ENCODE peak calls at places on chromosome 1, in five cellular contexts. C is K562, G is GM12878, X is endothelial cell of umbilical vein, M is A549. K is an unnamed sample.

GRCh38 chr1:52862666-52863458 is 20.3 kb downstream of the ZYG11A start:
- DNase-seq in C (no peak), G (no peak), X (no peak), M (no peak), K (no peak)

GRCh38 chr1:208455821-208456220 is 211.6 kb upstream of the PLXNA2 start:
- DNase-seq in C (no peak), G (no peak), X (no peak), M (no peak), K (no peak)

GRCh38 chr1:84286071-84286470 is 15.4 kb upstream of the SAMD13 start:
- DNase-seq in C (no peak), G (no peak), X (no peak), M (peak; percentile 61), K (no peak)

GRCh38 chr1:161038523-161039153 is at the start of gene TSTD1:
- DNase-seq in C (peak; percentile 45), G (no peak), X (no peak), M (no peak), K (no peak)

GRCh38 chr1:86155807-86156561 is 588 bp downstream of the COL24A1 start:
- DNase-seq in C (no peak), G (no peak), X (peak; percentile 25), M (no peak), K (no peak)

GRCh38 chr1:86277909-86278308 is 118.2 kb downstream of the ODF2L start:
- DNase-seq in C (no peak), G (no peak), X (no peak), M (no peak), K (no peak)

GRCh38 chr1:164440222-164440621 is 118.8 kb upstream of the PBX1 start:
- DNase-seq in C (no peak), G (no peak), X (no peak), M (peak; percentile 42), K (peak; percentile 6)

GRCh38 chr1:238242156-238242555 is 351.4 kb upstream of the ZP4 start:
- DNase-seq in C (no peak), G (no peak), X (no peak), M (no peak), K (no peak)

GRCh38 chr1:85148524-85149250 is 52.1 kb downstream of the SYDE2 start:
- DNase-seq in C (no peak), G (peak; percentile 73), X (no peak), M (no peak), K (peak; percentile 5)

GRCh38 chr1:1373051-1373450 is 2.0 kb downstream of the AURKAIP1 start:
- DNase-seq in C (no peak), G (no peak), X (no peak), M (no peak), K (no peak)

GRCh38 chr1:40782371-40782956 is 1.1 kb upstream of the KCNQ4 start:
- DNase-seq in C (no peak), G (no peak), X (no peak), M (no peak), K (no peak)

GRCh38 chr1:200306954-200307754 is 102.7 kb downstream of the ZNF281 start:
- DNase-seq in C (peak; percentile 72), G (peak; percentile 17), X (peak; percentile 50), M (peak; percentile 47), K (peak; percentile 52)

GRCh38 chr1:54685335-54685905 is 30.2 kb upstream of the TTC4 start:
- DNase-seq in C (no peak), G (no peak), X (no peak), M (no peak), K (no peak)

GRCh38 chr1:158998781-158999161 is 10.9 kb upstream of the IFI16 start:
- DNase-seq in C (peak; percentile 56), G (peak; percentile 50), X (peak; percentile 87), M (peak; percentile 58), K (peak; percentile 76)

GRCh38 chr1:63688302-63688701 is 85.5 kb upstream of the ROR1 start:
- DNase-seq in C (no peak), G (no peak), X (no peak), M (no peak), K (no peak)

GRCh38 chr1:156510709-156511108 is 10.1 kb upstream of the MEF2D start:
- DNase-seq in C (no peak), G (no peak), X (no peak), M (no peak), K (no peak)

GRCh38 chr1:83130886-83131691 is 867.8 kb downstream of the TTLL7 start:
- DNase-seq in C (no peak), G (no peak), X (no peak), M (no peak), K (no peak)

GRCh38 chr1:237416924-237417655 is 375.1 kb downstream of the RYR2 start:
- DNase-seq in C (no peak), G (no peak), X (no peak), M (no peak), K (no peak)

GRCh38 chr1:181044449-181044966 is 10.7 kb downstream of the MR1 start:
- DNase-seq in C (no peak), G (peak; percentile 60), X (no peak), M (peak; percentile 66), K (peak; percentile 81)

GRCh38 chr1:64173300-64173940 is 30.0 kb upstream of the UBE2U start:
- DNase-seq in C (no peak), G (no peak), X (no peak), M (no peak), K (no peak)

GRCh38 chr1:244237445-244237844 is 186.4 kb downstream of the ZBTB18 start:
- DNase-seq in C (no peak), G (no peak), X (peak; percentile 29), M (no peak), K (no peak)
- TF ChIP-seq MYC in C (no peak), G (no peak), X (no peak), M (no peak), K (no peak)

DNA sequence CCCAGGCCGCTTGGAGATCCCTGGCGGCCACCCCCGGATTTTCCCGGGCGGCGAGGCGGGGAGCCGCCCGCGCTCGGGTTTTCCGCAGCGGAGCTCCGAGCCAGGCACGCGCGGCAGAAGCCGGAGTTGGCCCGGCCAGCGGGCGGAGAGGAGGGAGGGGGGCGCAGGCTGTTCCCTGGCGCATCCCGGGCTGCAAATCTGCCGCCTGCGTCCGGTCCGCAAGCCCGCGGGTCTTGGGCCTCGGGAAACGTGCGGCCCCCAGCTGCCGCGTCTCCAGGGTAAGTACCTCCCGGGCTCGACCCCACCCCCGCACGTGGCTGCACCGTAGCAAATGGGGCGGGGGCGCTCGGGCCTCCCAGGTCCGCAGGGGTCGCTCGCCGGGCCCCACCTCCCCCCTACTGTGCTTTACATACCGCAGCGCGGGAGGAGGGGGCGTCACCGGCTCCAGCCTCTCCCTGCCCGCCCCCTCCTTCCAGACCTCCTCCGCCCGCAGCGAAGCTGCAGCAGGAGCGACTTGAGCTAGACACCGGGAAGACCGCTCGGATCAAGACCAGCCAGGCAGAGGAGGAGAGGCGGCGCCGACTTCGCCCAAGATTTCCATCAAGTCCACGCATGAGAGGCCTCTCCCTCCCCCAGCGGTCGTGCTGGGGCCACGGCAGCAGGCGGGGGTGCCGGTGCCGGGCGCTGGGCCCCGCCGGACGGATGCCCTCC is 1.6 kb downstream of the TMEM200B start:
- DNase-seq in C (no peak), G (no peak), X (peak; percentile 22), M (no peak), K (no peak)
- TF ChIP-seq MYC in C (no peak), G (no peak), X (no peak), M (no peak), K (no peak)

DNA sequence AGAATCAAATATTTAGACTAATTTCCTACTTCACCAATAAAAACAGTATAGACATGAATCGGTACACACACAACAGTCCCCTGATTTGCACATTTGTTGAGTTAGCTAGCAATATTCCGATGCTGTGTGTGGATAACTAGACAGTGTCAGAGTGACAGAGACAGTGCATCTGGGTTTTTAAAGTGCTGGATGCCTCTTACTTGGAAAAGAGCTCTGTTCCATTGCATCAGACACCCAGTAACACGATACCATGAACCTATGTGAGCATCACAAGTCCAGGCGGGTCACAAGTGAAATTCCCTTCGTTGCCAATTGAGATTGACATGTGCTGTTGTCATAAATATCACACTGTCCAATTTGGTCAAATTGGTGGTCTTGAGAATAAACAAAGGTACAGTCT is 82.0 kb upstream of the ESRRG start:
- DNase-seq in C (no peak), G (no peak), X (no peak), M (peak; percentile 2), K (no peak)
- TF ChIP-seq MYC in C (no peak), G (no peak), X (no peak), M (no peak), K (no peak)

GRCh38 chr1:19769211-19769932 is 30.3 kb downstream of the TMCO4 start:
- DNase-seq in C (no peak), G (no peak), X (no peak), M (no peak), K (no peak)
- TF ChIP-seq MYC in C (no peak), G (no peak), X (no peak), M (no peak), K (no peak)

DNA sequence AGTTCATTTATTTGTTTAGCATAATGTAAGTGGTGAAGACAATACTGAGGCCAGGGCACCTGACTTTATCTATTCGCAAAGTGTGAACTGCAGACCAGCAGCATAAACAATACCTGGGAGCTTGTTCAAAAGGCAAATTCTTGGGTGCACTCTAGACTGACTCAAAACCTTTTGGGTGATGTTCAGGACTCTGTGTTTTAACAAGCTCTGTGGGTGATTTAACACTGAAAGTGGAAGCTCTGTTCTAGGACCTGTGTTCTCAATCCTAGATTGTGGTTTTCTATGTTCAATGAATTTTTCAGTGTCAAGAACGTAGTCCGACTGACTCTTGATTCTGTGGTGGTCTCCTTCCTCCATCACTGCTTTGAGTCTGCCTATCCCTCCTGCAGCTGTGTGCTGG is 71.9 kb downstream of the GPR88 start:
- DNase-seq in C (no peak), G (no peak), X (no peak), M (no peak), K (no peak)
- TF ChIP-seq MYC in C (no peak), G (no peak), X (no peak), M (no peak), K (no peak)

K was measured in NB4.